ENCODE peak calls at places on chromosome 17, in ten cellular contexts. E is Karpas-422, Z is neuronal stem cell, P is fibroblast of lung, B is PC-3, G is endothelial cell of umbilical vein, Y is GM23248, J is MM.1S, S is SK-N-SH, X is IMR-90. C is an unnamed sample. For H3K4me1, the result is how much of the 10 kb centered on the place peaks cover.

GRCh38 chr17:10099051-10099571 is 99.3 kb downstream of the GAS7 start:
- DNase-seq in E (no peak), Z (no peak), P (peak), B (no peak), G (no peak), Y (peak), J (no peak), S (no peak), X (peak), C (no peak)

GRCh38 chr17:20092973-20093626 is 83.9 kb downstream of the SPECC1 start:
- DNase-seq in E (no peak), Z (no peak), P (no peak), B (no peak), G (no peak), Y (no peak), J (no peak), S (no peak), X (no peak), C (no peak)

GRCh38 chr17:47694818-47695663 is 1.1 kb downstream of the TBKBP1 start:
- DNase-seq in E (no peak), Z (no peak), P (peak), B (peak), G (peak), Y (peak), J (no peak), S (peak), X (peak), C (no peak)

GRCh38 chr17:74730491-74731346 is 6.3 kb upstream of the RAB37 start:
- DNase-seq in E (no peak), Z (no peak), P (peak), B (peak), G (no peak), Y (no peak), J (no peak), S (no peak), X (no peak), C (no peak)

GRCh38 chr17:39235555-39236221 is 9.9 kb upstream of the STAC2 start:
- DNase-seq in E (peak), Z (peak), P (peak), B (peak), G (peak), Y (peak), J (peak), S (peak), X (peak), C (peak)

GRCh38 chr17:10177921-10178788 is 20.3 kb downstream of the GAS7 start:
- DNase-seq in E (peak), Z (no peak), P (peak), B (no peak), G (no peak), Y (peak), J (no peak), S (no peak), X (peak), C (no peak)

GRCh38 chr17:76408037-76408849 is 23.8 kb downstream of the SPHK1 start:
- DNase-seq in E (peak), Z (peak), P (no peak), B (peak), G (peak), Y (peak), J (peak), S (peak), X (peak), C (peak)

GRCh38 chr17:80176757-80177156 is 6.9 kb downstream of the CARD14 start:
- DNase-seq in E (no peak), Z (no peak), P (no peak), B (no peak), G (no peak), Y (no peak), J (no peak), S (no peak), X (no peak), C (no peak)

GRCh38 chr17:48907713-48908046 is 527 bp upstream of the UBE2Z start:
- DNase-seq in E (no peak), Z (no peak), P (peak), B (peak), G (no peak), Y (peak), J (peak), S (no peak), X (peak), C (no peak)

GRCh38 chr17:43020789-43021738 is 1.1 kb downstream of the VAT1 start:
- DNase-seq in E (peak), Z (peak), P (peak), B (peak), G (peak), Y (peak), J (no peak), S (peak), X (peak), C (peak)

GRCh38 chr17:28527859-28528258 is 21.7 kb downstream of the FOXN1 start:
- DNase-seq in E (no peak), Z (no peak), P (no peak), B (peak), G (no peak), Y (no peak), J (no peak), S (no peak), X (no peak), C (peak)

GRCh38 chr17:20141201-20141999 is 132.2 kb downstream of the SPECC1 start:
- DNase-seq in E (no peak), Z (no peak), P (no peak), B (no peak), G (no peak), Y (no peak), J (no peak), S (no peak), X (no peak), C (no peak)

GRCh38 chr17:77779711-77780539 is 178.6 kb upstream of the TNRC6C start:
- DNase-seq in E (no peak), Z (no peak), P (peak), B (no peak), G (no peak), Y (no peak), J (no peak), S (peak), X (no peak), C (no peak)

GRCh38 chr17:79627184-79627765 is 16.4 kb upstream of the RBFOX3 start:
- DNase-seq in E (no peak), Z (no peak), P (no peak), B (no peak), G (no peak), Y (no peak), J (no peak), S (peak), X (no peak), C (no peak)

GRCh38 chr17:12664894-12665262 is 812 bp upstream of the MYOCD start:
- DNase-seq in E (no peak), Z (no peak), P (no peak), B (no peak), G (no peak), Y (peak), J (no peak), S (no peak), X (no peak), C (no peak)

GRCh38 chr17:72030067-72030899 is 90.5 kb upstream of the SOX9 start:
- DNase-seq in E (peak), Z (peak), P (peak), B (peak), G (no peak), Y (peak), J (peak), S (no peak), X (peak), C (peak)

GRCh38 chr17:79925242-79925957 is 86.2 kb upstream of the CBX4 start:
- DNase-seq in E (no peak), Z (no peak), P (peak), B (peak), G (no peak), Y (peak), J (no peak), S (no peak), X (peak), C (no peak)

GRCh38 chr17:13741744-13742143 is 140.0 kb upstream of the HS3ST3A1 start:
- DNase-seq in E (no peak), Z (no peak), P (no peak), B (no peak), G (no peak), Y (no peak), J (no peak), S (no peak), X (no peak), C (no peak)

DNA sequence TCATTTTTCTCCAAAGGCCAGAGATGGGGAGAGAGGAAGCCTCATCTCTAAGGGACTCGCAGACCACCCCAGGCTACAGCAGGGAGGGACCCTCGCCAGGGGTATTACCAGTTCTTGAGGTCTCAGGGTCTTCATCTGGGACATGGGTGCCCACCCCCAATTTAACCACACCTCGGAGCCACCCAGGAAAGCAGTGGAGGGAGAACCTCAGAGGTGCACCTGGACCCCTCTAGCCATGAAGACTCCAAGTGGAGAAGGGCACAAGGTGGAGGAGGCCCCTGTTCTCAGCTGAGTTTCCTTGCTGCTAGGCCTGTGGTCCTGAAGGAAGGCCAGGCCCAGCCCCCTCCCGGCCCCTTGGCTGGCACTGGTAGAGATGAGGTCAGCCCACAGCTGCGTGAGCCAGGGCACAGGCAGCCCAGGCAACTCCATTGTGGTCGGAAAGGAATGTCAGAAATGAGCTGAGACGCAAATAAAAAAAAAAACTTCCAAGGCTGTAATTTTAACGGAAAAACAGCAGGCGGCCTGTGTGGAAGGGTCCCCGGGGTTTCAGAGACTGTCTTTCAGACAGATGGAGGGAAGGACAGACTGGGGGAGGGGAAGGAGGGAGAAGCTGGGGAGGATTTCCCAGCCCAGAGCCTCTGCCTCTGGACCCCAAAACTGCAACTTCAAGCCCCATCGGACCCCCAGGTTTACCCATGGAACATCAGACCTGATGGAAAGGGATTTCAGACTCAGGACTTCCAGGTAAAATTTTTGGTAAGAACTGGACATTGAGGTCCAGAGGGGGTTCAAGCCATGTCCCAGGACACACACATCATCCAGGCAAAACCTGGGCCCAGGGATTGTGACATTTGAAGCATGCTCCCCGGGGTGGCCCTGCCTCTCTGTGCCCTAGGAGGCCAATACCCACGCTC is 25.5 kb upstream of the MRPS23 start:
- DNase-seq in E (no peak), Z (peak), P (peak), B (peak), G (peak), Y (peak), J (peak), S (peak), X (peak), C (peak)
- H3K4me1 ChIP-seq in E (under half), Z (under half), P (half or more), B (half or more), G (half or more), Y (half or more), J (under half), S (under half), X (half or more), C (half or more)

DNA sequence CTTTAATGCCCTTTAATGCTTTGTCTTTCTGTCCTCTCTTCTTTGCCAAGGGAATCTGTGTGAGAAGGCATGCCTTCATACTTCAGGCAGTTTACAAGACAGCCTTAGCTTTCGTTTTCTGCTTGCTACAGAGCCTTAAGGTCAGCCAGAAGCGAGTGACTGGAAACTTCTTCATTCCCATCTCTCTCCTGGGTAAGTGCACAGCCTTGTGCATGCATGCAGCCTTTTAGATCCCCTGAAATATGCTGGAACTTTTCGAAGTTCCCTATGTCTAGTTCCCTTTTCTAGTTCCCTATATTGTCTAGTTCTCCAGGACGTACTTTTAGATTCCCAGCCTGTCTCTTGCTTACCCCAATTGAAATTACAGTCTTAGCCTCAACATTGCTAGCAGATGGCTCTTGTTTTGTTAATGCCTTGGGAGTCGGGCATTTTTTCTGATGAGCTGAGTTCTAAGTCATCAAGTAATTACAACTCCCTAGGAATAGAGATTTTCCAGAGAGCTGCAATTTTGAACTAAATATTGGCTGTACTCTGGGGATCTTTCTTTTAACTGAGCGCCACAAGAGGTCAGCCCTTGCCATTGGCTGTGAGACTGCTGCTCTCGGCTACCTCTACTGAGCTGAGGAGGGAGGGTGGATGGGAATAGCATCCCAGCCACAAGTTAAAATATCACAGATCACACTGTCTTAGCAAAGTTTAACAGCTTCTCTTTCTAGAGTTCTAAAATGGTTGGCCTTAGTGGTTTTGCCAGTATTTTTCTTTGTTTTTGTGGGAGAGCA is 22.7 kb upstream of the PPM1D start:
- DNase-seq in E (no peak), Z (no peak), P (peak), B (peak), G (peak), Y (peak), J (peak), S (peak), X (peak), C (no peak)
- H3K4me2 ChIP-seq in E (peak), Z (no peak), P (peak), B (peak), G (peak), Y (peak), J (peak), S (peak), X (peak), C (peak)

GRCh38 chr17:82864721-82865240 is 25.0 kb upstream of the ZNF750 start:
- DNase-seq in E (no peak), Z (no peak), P (no peak), B (no peak), G (no peak), Y (no peak), J (no peak), S (no peak), X (no peak), C (no peak)
- H3K9ac ChIP-seq in E (no peak), Z (no peak), P (no peak), B (no peak), G (no peak), Y (no peak), J (peak), S (no peak), X (no peak), C (no peak)

GRCh38 chr17:57284583-57284982 is 28.3 kb downstream of the MSI2 start:
- DNase-seq in E (no peak), Z (no peak), P (no peak), B (no peak), G (no peak), Y (no peak), J (peak), S (no peak), X (no peak), C (no peak)
- H3K4me1 ChIP-seq in E (half or more), Z (half or more), P (under half), B (under half), G (under half), Y (under half), J (under half), S (half or more), X (under half), C (under half)